ENCODE peak calls at places on chromosome 7, in four cellular contexts. V, O, U and R are unnamed samples.

GRCh38 chr7:79398145-79398749 is 55.2 kb downstream of the MAGI2 start:
- DNase-seq in V (no peak), O (no peak), U (no peak), R (no peak)

GRCh38 chr7:143391462-143392404 is 10.6 kb downstream of the ZYX start:
- DNase-seq in V (no peak), O (no peak), U (no peak), R (no peak)

GRCh38 chr7:137804819-137805218 is 42.0 kb downstream of the DGKI start:
- DNase-seq in V (no peak), O (no peak), U (no peak), R (no peak)

GRCh38 chr7:140587243-140587642 is 53.4 kb downstream of the DENND2A start:
- DNase-seq in V (no peak), O (no peak), U (no peak), R (no peak)

GRCh38 chr7:117715784-117716445 is 157.3 kb downstream of the CTTNBP2 start:
- DNase-seq in V (peak; percentile 12), O (peak; percentile 47), U (peak; percentile 69), R (no peak)

GRCh38 chr7:25360471-25360870 is 132.2 kb upstream of the NPVF start:
- DNase-seq in V (no peak), O (no peak), U (no peak), R (no peak)

GRCh38 chr7:6614941-6615737 is at the start of gene ZNF853:
- DNase-seq in V (no peak), O (peak; percentile 14), U (no peak), R (no peak)

GRCh38 chr7:1637155-1637554 is 32.9 kb upstream of the ELFN1 start:
- DNase-seq in V (no peak), O (no peak), U (peak; percentile 14), R (no peak)

GRCh38 chr7:69624842-69625637 is 26.8 kb downstream of the AUTS2 start:
- DNase-seq in V (no peak), O (no peak), U (no peak), R (no peak)

GRCh38 chr7:23787272-23787671 is 77.3 kb downstream of the STK31 start:
- DNase-seq in V (no peak), O (no peak), U (no peak), R (no peak)

GRCh38 chr7:17932770-17933169 is 7.5 kb downstream of the SNX13 start:
- DNase-seq in V (no peak), O (no peak), U (no peak), R (no peak)